ENCODE peak calls at places on chromosomes 11 and 22, in six cellular contexts. S, A, X, O, Y and V are unnamed samples.

GRCh38 chr11:21602734-21603133 is 590.2 kb upstream of the ANO5 start:
- DNase-seq in S (no peak), A (no peak), X (no peak), O (no peak), Y (no peak), V (no peak)

GRCh38 chr11:6418958-6419611 is at the start of gene APBB1:
- DNase-seq in S (peak; percentile 60), A (peak; percentile 76), X (peak; percentile 46), O (peak; percentile 83), Y (peak; percentile 98), V (peak; percentile 64)

GRCh38 chr11:126680109-126680508 is 320.5 kb downstream of the KIRREL3 start:
- DNase-seq in S (no peak), A (no peak), X (no peak), O (no peak), Y (no peak), V (no peak)

GRCh38 chr11:19027829-19028595 is 32.5 kb downstream of the MRGPRX2 start:
- DNase-seq in S (no peak), A (no peak), X (no peak), O (peak; percentile 96), Y (no peak), V (no peak)

GRCh38 chr11:86408845-86409244 is 34.2 kb downstream of the CCDC81 start:
- DNase-seq in S (no peak), A (no peak), X (no peak), O (peak; percentile 32), Y (no peak), V (no peak)

GRCh38 chr11:90722552-90723190 is 499.8 kb upstream of the CHORDC1 start:
- DNase-seq in S (peak; percentile 64), A (no peak), X (no peak), O (peak; percentile 78), Y (no peak), V (no peak)

GRCh38 chr22:43995057-43995685 is 28.9 kb upstream of the PARVB start:
- DNase-seq in S (no peak), A (no peak), X (no peak), O (no peak), Y (no peak), V (no peak)

GRCh38 chr11:29616611-29617010 is 400.2 kb downstream of the KCNA4 start:
- DNase-seq in S (no peak), A (no peak), X (no peak), O (no peak), Y (no peak), V (no peak)

GRCh38 chr22:37696657-37697539 is at the start of gene TRIOBP:
- DNase-seq in S (no peak), A (peak; percentile 92), X (peak; percentile 64), O (peak; percentile 90), Y (peak; percentile 98), V (peak; percentile 75)

GRCh38 chr11:57792060-57792541 is 30.5 kb downstream of the CTNND1 start:
- DNase-seq in S (peak; percentile 99), A (no peak), X (no peak), O (no peak), Y (no peak), V (peak; percentile 76)

GRCh38 chr22:33274214-33274828 is 216.1 kb upstream of the SYN3 start:
- DNase-seq in S (peak; percentile 37), A (no peak), X (no peak), O (peak; percentile 24), Y (peak; percentile 67), V (no peak)

GRCh38 chr11:106137061-106137460 is 59.6 kb downstream of the AASDHPPT start:
- DNase-seq in S (no peak), A (no peak), X (no peak), O (no peak), Y (no peak), V (no peak)